ENCODE peak calls at places on chromosomes 11 and 22, in four cellular contexts. One of them, this sample, is unnamed.

GRCh38 chr11:95486979-95487378 is 256.0 kb upstream of the SESN3 start:
- DNase-seq in activated CD4-positive, CD25-positive, alpha-beta regulatory T cell: no peak
- DNase-seq in anterior cingulate cortex: no peak
- DNase-seq in CD8-positive, alpha-beta memory T cell: no peak
- DNase-seq in this sample: no peak

GRCh38 chr22:17920145-17920605 is 104.2 kb downstream of the MICAL3 start:
- DNase-seq in activated CD4-positive, CD25-positive, alpha-beta regulatory T cell: no peak
- DNase-seq in anterior cingulate cortex: no peak
- DNase-seq in CD8-positive, alpha-beta memory T cell: no peak
- DNase-seq in this sample: no peak

GRCh38 chr11:12392672-12393071 is 15.3 kb downstream of the PARVA start:
- DNase-seq in activated CD4-positive, CD25-positive, alpha-beta regulatory T cell: no peak
- DNase-seq in anterior cingulate cortex: no peak
- DNase-seq in CD8-positive, alpha-beta memory T cell: no peak
- DNase-seq in this sample: no peak

GRCh38 chr22:17563936-17564391 is 666 bp downstream of the SLC25A18 start:
- DNase-seq in activated CD4-positive, CD25-positive, alpha-beta regulatory T cell: no peak
- DNase-seq in anterior cingulate cortex: no peak
- DNase-seq in CD8-positive, alpha-beta memory T cell: no peak
- DNase-seq in this sample: no peak

GRCh38 chr11:2260491-2261364 is 9.7 kb downstream of the ASCL2 start:
- DNase-seq in activated CD4-positive, CD25-positive, alpha-beta regulatory T cell: no peak
- DNase-seq in anterior cingulate cortex: no peak
- DNase-seq in CD8-positive, alpha-beta memory T cell: no peak
- DNase-seq in this sample: no peak

GRCh38 chr22:22928666-22929380 is 41.2 kb downstream of the IGLL5 start:
- DNase-seq in activated CD4-positive, CD25-positive, alpha-beta regulatory T cell: peak
- DNase-seq in anterior cingulate cortex: no peak
- DNase-seq in CD8-positive, alpha-beta memory T cell: peak
- DNase-seq in this sample: peak

GRCh38 chr11:1928891-1929541 is 9.5 kb downstream of the TNNT3 start:
- DNase-seq in activated CD4-positive, CD25-positive, alpha-beta regulatory T cell: no peak
- DNase-seq in anterior cingulate cortex: no peak
- DNase-seq in CD8-positive, alpha-beta memory T cell: no peak
- DNase-seq in this sample: no peak

GRCh38 chr11:10623797-10624761 is 55.6 kb upstream of the LYVE1 start:
- DNase-seq in activated CD4-positive, CD25-positive, alpha-beta regulatory T cell: no peak
- DNase-seq in anterior cingulate cortex: no peak
- DNase-seq in CD8-positive, alpha-beta memory T cell: no peak
- DNase-seq in this sample: no peak

GRCh38 chr11:78318321-78318720 is 99.3 kb downstream of the GAB2 start:
- DNase-seq in activated CD4-positive, CD25-positive, alpha-beta regulatory T cell: no peak
- DNase-seq in anterior cingulate cortex: no peak
- DNase-seq in CD8-positive, alpha-beta memory T cell: no peak
- DNase-seq in this sample: no peak

GRCh38 chr11:112237451-112237850 is 11.2 kb downstream of the PTS start:
- DNase-seq in activated CD4-positive, CD25-positive, alpha-beta regulatory T cell: no peak
- DNase-seq in anterior cingulate cortex: no peak
- DNase-seq in CD8-positive, alpha-beta memory T cell: no peak
- DNase-seq in this sample: no peak

GRCh38 chr11:61141601-61142028 is 19.6 kb downstream of the VPS37C start:
- DNase-seq in activated CD4-positive, CD25-positive, alpha-beta regulatory T cell: no peak
- DNase-seq in anterior cingulate cortex: no peak
- DNase-seq in CD8-positive, alpha-beta memory T cell: no peak
- DNase-seq in this sample: no peak

GRCh38 chr11:82105331-82105992 is 628.2 kb downstream of the FAM181B start:
- DNase-seq in activated CD4-positive, CD25-positive, alpha-beta regulatory T cell: no peak
- DNase-seq in anterior cingulate cortex: peak
- DNase-seq in CD8-positive, alpha-beta memory T cell: no peak
- DNase-seq in this sample: no peak

This sample was measured in stimulated activated naive CD8-positive, alpha-beta T cell treated with anti-CD3 and anti-CD28 coated beads, Interleukin-15, amount 100 ng/mL, for 72 hours.